ENCODE peak calls at places on chromosomes 11 and 22, in six cellular contexts. Z is progenitor cell of endocrine pancreas, R is B cell, F is PC-3, V is BJ, X is A549. E is an unnamed sample.

GRCh38 chr11:63599211-63600122 is 14.8 kb downstream of the PLAAT3 start:
- DNase-seq in V (peak), R (no peak), X (peak), Z (no peak), F (peak), E (no peak)

GRCh38 chr22:25368271-25368670 is 148.8 kb downstream of the CRYBB2 start:
- DNase-seq in F (peak), V (peak), X (no peak), Z (no peak), R (no peak), E (no peak)

GRCh38 chr22:37967147-37967546 is 13.6 kb downstream of the POLR2F start:
- DNase-seq in Z (no peak), F (no peak), R (no peak), X (no peak), V (no peak), E (no peak)

GRCh38 chr11:76629853-76630599 is 40.5 kb downstream of the LRRC32 start:
- DNase-seq in X (no peak), F (no peak), R (no peak), V (no peak), Z (no peak), E (peak)

GRCh38 chr22:29073618-29074275 is 912 bp downstream of the KREMEN1 start:
- DNase-seq in F (no peak), V (no peak), R (peak), X (no peak), Z (peak), E (peak)

GRCh38 chr11:69948256-69949141 is 129.3 kb upstream of the FGF3 start:
- DNase-seq in R (no peak), Z (no peak), F (peak), V (no peak), X (peak), E (no peak)

GRCh38 chr11:130213143-130213978 is 53.8 kb downstream of the ST14 start:
- DNase-seq in Z (peak), R (peak), F (peak), V (no peak), X (peak), E (peak)

GRCh38 chr22:23047265-23047664 is 23.1 kb upstream of the GNAZ start:
- DNase-seq in F (no peak), R (no peak), X (no peak), Z (no peak), V (no peak), E (no peak)

GRCh38 chr11:45388472-45388871 is 102.3 kb upstream of the SYT13 start:
- DNase-seq in Z (no peak), R (no peak), F (no peak), X (no peak), V (no peak), E (no peak)

GRCh38 chr22:45627489-45628233 is 44.0 kb upstream of the ATXN10 start:
- DNase-seq in X (no peak), R (no peak), F (no peak), V (no peak), Z (no peak), E (no peak)

GRCh38 chr11:134068829-134069425 is at the start of gene JAM3:
- DNase-seq in Z (peak), R (peak), X (peak), V (peak), F (peak), E (peak)

GRCh38 chr22:19932367-19933206 is 9.0 kb upstream of the COMT start:
- DNase-seq in V (no peak), F (no peak), Z (no peak), X (no peak), R (no peak), E (no peak)

GRCh38 chr11:17978553-17979287 is 34.1 kb downstream of the SERGEF start:
- DNase-seq in Z (peak), F (peak), V (no peak), X (peak), R (peak), E (no peak)

GRCh38 chr22:37229805-37230672 is 14.0 kb downstream of the RAC2 start:
- DNase-seq in R (peak), F (peak), V (peak), Z (no peak), X (no peak), E (no peak)

GRCh38 chr11:114813216-114813615 is 134.9 kb downstream of the NXPE2 start:
- DNase-seq in F (no peak), X (no peak), Z (no peak), V (no peak), R (no peak), E (no peak)

GRCh38 chr22:33274214-33274828 is 216.1 kb upstream of the SYN3 start:
- DNase-seq in R (peak), Z (no peak), V (no peak), F (no peak), X (no peak), E (no peak)

GRCh38 chr11:75239551-75240290 is 853 bp upstream of the TPBGL start:
- DNase-seq in X (no peak), V (no peak), R (no peak), F (no peak), Z (no peak), E (no peak)

GRCh38 chr22:24185501-24186351 is 4.4 kb downstream of the SUSD2 start:
- DNase-seq in X (no peak), V (no peak), F (no peak), R (no peak), Z (no peak), E (peak)

GRCh38 chr11:61971177-61972111 is 4.0 kb upstream of the FTH1 start:
- DNase-seq in F (peak), R (peak), X (peak), V (peak), Z (peak), E (peak)

GRCh38 chr11:488062-488461 is 19.0 kb downstream of the RNH1 start:
- DNase-seq in X (no peak), F (no peak), Z (no peak), V (no peak), R (no peak), E (no peak)

GRCh38 chr22:27318516-27318915 is 483.0 kb downstream of the MN1 start:
- DNase-seq in V (peak), F (no peak), X (no peak), Z (no peak), R (no peak), E (no peak)

GRCh38 chr11:21268036-21268435 is 598.6 kb downstream of the NELL1 start:
- DNase-seq in V (no peak), R (no peak), Z (no peak), F (no peak), X (no peak), E (no peak)

GRCh38 chr11:60840711-60841430 is 1.0 kb upstream of the CCDC86 start:
- DNase-seq in R (no peak), Z (no peak), V (peak), X (no peak), F (peak), E (no peak)

GRCh38 chr11:33635161-33635560 is 65.5 kb downstream of the C11orf91 start:
- DNase-seq in Z (no peak), V (no peak), X (no peak), F (no peak), R (no peak), E (peak)

GRCh38 chr11:134584001-134584561 is 172.0 kb upstream of the B3GAT1 start:
- DNase-seq in F (no peak), Z (no peak), X (no peak), R (no peak), V (no peak), E (peak)

GRCh38 chr11:68890490-68891231 is 13.0 kb downstream of the MRPL21 start:
- DNase-seq in F (no peak), R (no peak), X (no peak), Z (no peak), V (peak), E (peak)

GRCh38 chr22:39530136-39530535 is 2.4 kb downstream of the RPS19BP1 start:
- DNase-seq in Z (no peak), X (no peak), V (no peak), F (no peak), R (no peak), E (no peak)

GRCh38 chr22:39527481-39527961 is 5.0 kb downstream of the RPS19BP1 start:
- DNase-seq in Z (no peak), V (no peak), R (no peak), X (no peak), F (peak), E (no peak)

GRCh38 chr22:39528080-39528661 is 4.4 kb downstream of the RPS19BP1 start:
- DNase-seq in Z (no peak), F (no peak), X (no peak), V (no peak), R (no peak), E (no peak)

GRCh38 chr22:39529487-39529851 is 3.1 kb downstream of the RPS19BP1 start:
- DNase-seq in F (no peak), R (no peak), X (no peak), V (no peak), Z (no peak), E (no peak)

DNA sequence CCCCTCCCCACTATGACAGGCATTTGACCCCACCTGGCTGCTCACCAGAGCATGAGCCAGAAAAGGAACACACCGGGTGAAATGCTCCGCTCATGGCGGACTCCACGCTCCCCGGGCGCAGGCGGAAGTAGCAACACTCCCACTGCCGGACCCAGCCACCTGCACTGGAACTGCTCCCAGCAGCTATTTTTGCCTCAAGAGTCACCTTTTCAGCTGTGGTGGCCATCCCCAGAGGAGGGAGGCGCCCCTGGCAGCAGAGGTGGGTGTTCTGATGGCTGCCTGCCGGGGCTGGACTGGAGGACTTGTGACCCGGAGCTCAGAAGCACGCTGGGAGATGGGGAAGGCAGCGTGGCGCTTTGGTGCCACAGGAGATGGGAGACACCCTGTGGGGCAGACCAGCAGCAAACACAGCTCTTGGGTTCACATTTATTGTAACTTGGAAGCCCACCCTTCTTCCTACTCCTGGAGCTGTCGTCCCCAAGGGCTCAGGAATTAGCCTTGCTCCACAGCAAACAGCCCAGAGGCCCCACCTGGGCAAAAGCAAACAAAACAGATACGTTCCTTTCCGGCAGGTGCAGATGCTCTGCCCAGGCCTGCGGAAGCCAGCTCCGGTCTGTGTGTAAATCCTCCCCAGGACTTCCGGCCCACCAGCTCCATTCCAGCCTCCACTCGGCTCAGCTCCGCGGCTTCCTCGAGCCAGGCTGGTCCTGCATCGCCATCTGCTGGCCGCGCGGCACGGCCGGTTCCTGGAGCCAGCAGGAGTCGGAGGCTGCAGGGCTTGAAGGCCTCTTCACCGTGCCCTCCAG is 3.7 kb downstream of the RPS19BP1 start:
- DNase-seq in V (no peak), R (peak), Z (peak), F (peak), X (peak), E (peak)
- TF ChIP-seq CTCF in V (peak), R (peak), Z (peak), F (peak), X (peak), E (peak)

GRCh38 chr11:111557425-111558111 is 17.0 kb downstream of the LAYN start:
- DNase-seq in Z (no peak), V (peak), F (peak), R (no peak), X (no peak), E (no peak)
- TF ChIP-seq CTCF in Z (no peak), V (peak), F (no peak), R (no peak), X (no peak), E (no peak)

DNA sequence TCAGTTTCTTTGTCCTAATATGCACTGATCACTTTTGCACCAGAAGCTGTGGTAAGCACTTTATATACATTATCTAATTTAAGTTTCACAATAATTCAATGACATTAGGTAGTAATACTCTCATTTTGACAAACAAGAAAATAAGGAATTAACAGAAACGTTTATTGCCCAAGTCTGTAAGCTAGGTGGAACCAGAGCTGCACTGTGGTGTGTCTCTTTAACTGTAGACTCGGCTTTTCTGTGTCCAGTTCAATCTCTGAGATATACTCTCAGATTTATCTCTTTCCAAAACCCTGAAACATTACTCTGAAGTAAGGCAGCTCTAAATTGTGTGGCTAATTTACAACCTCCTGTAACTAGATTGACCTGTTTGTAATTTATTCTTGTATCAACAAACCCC is 101.1 kb downstream of the MUC15 start:
- DNase-seq in V (no peak), X (no peak), R (no peak), F (no peak), Z (no peak), E (no peak)
- TF ChIP-seq CTCF in V (no peak), X (no peak), R (no peak), F (no peak), Z (no peak), E (no peak)

GRCh38 chr11:19160839-19161238 is 40.9 kb downstream of the CSRP3 start:
- DNase-seq in R (no peak), F (peak), X (no peak), V (no peak), Z (no peak), E (no peak)

GRCh38 chr11:19161651-19162050 is 40.1 kb downstream of the CSRP3 start:
- DNase-seq in V (no peak), R (no peak), F (no peak), X (no peak), Z (no peak), E (no peak)

DNA sequence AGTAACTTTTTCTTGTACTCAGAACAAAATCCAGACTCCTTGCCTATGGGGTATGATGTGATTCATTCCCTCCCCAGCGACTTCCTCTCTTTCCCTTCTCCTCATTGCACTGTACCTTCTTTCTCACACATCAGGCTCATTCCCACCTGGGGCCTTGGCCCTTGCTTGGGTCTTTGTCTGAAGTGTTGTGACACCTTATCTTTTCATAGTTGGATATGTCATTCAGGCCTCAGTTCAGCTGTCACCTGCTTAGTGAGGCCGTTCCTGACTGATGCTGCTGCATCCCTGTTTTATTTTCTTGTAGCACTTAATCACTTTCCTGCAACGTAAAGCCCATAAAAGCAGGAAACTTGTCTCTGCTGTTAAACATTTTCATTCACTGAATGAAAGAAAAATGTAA is 39.9 kb downstream of the ZDHHC13 start:
- DNase-seq in V (no peak), F (no peak), Z (no peak), X (no peak), R (no peak), E (no peak)
- TF ChIP-seq CTCF in V (no peak), F (no peak), Z (no peak), X (no peak), R (no peak), E (no peak)

GRCh38 chr11:118572075-118572913 is at the start of gene ARCN1:
- DNase-seq in Z (peak), R (peak), X (peak), V (no peak), F (peak), E (peak)
- TF ChIP-seq CTCF in Z (no peak), R (no peak), X (no peak), V (no peak), F (no peak), E (no peak)

GRCh38 chr11:72349616-72350218 is 84.6 kb downstream of the CLPB start:
- DNase-seq in R (no peak), V (no peak), Z (no peak), X (no peak), F (no peak), E (no peak)

GRCh38 chr11:72353861-72354260 is 80.5 kb downstream of the CLPB start:
- DNase-seq in X (no peak), Z (no peak), V (no peak), F (peak), R (no peak), E (no peak)

GRCh38 chr11:72350752-72351151 is 83.6 kb downstream of the CLPB start:
- DNase-seq in X (no peak), F (no peak), Z (no peak), V (no peak), R (no peak), E (no peak)

GRCh38 chr11:72354356-72355115 is 79.8 kb downstream of the CLPB start:
- DNase-seq in R (no peak), V (no peak), X (peak), Z (no peak), F (peak), E (no peak)

GRCh38 chr11:72352859-72353551 is 81.3 kb downstream of the CLPB start:
- DNase-seq in V (peak), X (no peak), R (no peak), F (no peak), Z (no peak), E (no peak)
- TF ChIP-seq CTCF in V (peak), X (no peak), R (no peak), F (no peak), Z (peak), E (peak)

GRCh38 chr11:8092587-8093424 is 11.8 kb downstream of the TUB start:
- DNase-seq in X (peak), Z (no peak), V (no peak), R (no peak), F (peak), E (no peak)

GRCh38 chr11:8087756-8088155 is 6.7 kb downstream of the TUB start:
- DNase-seq in F (no peak), Z (no peak), R (no peak), X (no peak), V (no peak), E (no peak)

GRCh38 chr11:8091671-8092070 is 10.7 kb downstream of the TUB start:
- DNase-seq in F (no peak), X (no peak), Z (no peak), V (no peak), R (no peak), E (no peak)

GRCh38 chr11:8089791-8090510 is 8.9 kb downstream of the TUB start:
- DNase-seq in R (no peak), X (no peak), F (no peak), V (no peak), Z (no peak), E (no peak)

GRCh38 chr11:8090756-8091155 is 9.7 kb downstream of the TUB start:
- DNase-seq in X (no peak), V (no peak), R (no peak), Z (peak), F (peak), E (no peak)
- TF ChIP-seq CTCF in X (peak), V (peak), R (peak), Z (peak), F (peak), E (peak)

GRCh38 chr11:44324787-44325525 is 15.0 kb upstream of the ALX4 start:
- DNase-seq in V (no peak), X (no peak), F (peak), Z (no peak), R (no peak), E (no peak)

GRCh38 chr11:44325698-44326097 is 15.8 kb upstream of the ALX4 start:
- DNase-seq in X (no peak), Z (no peak), V (no peak), R (no peak), F (no peak), E (no peak)

GRCh38 chr11:44327730-44328691 is 18.1 kb upstream of the ALX4 start:
- DNase-seq in X (no peak), Z (no peak), V (no peak), R (no peak), F (no peak), E (no peak)

GRCh38 chr11:44324222-44324621 is 14.3 kb upstream of the ALX4 start:
- DNase-seq in X (no peak), R (no peak), F (no peak), V (no peak), Z (no peak), E (no peak)

DNA sequence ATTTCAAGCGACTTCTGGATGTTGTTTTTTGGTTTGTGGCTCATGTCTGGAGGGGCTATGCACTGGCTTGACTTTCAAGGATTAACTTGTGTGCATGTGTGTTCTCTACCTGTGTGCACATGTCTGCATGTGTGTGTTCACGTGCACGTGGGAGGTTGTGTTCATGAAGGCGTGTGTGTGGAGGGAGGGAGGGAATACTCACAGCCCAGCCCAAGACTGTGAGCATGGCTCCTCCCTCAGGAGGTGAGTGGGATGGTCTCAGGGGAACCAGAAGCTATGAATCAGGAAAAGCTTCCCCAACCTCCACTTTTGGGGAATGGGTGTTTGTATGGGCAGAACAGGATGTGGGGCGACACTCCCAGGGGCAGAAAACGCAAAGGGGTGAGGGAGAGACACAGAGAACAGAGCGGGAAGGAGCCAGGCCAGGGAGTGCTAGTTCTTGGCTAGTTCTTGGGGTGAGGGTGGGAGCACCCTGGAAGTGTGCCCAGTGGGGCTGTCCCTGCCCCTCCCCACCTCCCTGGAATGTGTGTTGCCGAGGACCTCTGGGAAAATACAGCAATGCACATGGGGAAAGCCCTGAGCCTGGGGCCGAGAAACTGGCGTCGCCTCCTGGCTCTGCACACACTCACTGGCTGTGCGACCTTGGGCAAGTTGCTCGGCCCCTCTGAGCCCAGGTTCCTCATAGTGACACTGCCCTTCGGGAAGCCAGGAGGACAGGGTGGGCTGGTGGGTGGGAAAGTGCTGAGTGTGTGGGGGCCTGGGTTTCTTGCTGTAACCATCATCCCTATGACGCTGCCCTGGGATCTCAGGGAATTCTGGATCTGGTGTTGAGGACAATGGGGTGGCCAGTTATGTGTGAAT is 16.9 kb upstream of the ALX4 start:
- DNase-seq in Z (no peak), R (no peak), V (no peak), X (no peak), F (no peak), E (no peak)
- TF ChIP-seq CTCF in Z (no peak), R (no peak), V (peak), X (peak), F (no peak), E (no peak)

GRCh38 chr22:43847376-43848289 is 14.7 kb downstream of the SULT4A1 start:
- DNase-seq in F (no peak), Z (no peak), R (no peak), X (no peak), V (no peak), E (no peak)

GRCh38 chr22:43850529-43850928 is 11.8 kb downstream of the SULT4A1 start:
- DNase-seq in R (no peak), Z (no peak), F (no peak), X (no peak), V (no peak), E (no peak)

GRCh38 chr22:43846966-43847365 is 15.3 kb downstream of the SULT4A1 start:
- DNase-seq in V (no peak), R (no peak), F (no peak), Z (no peak), X (no peak), E (no peak)

GRCh38 chr22:43849731-43850130 is 12.6 kb downstream of the SULT4A1 start:
- DNase-seq in X (no peak), F (no peak), Z (no peak), R (no peak), V (no peak), E (no peak)

GRCh38 chr22:43848366-43849171 is 13.7 kb downstream of the SULT4A1 start:
- DNase-seq in X (no peak), V (no peak), Z (no peak), R (no peak), F (peak), E (no peak)
- TF ChIP-seq CTCF in X (peak), V (peak), Z (peak), R (no peak), F (peak), E (peak)

E was measured in osteocyte.